ENCODE peak calls at places on chromosomes 3 and 15, in eight cellular contexts. D is tibial artery, G is left ventricle myocardium inferior, T is PC-3, X is MM.1S, B is fibroblast of lung, M is cardiac muscle cell, Y is heart left ventricle. S is an unnamed sample. For H3K4me1 and H3K36me3, the result is how much of the 10 kb centered on the place peaks cover.

GRCh38 chr3:76582632-76583378 is 457.1 kb upstream of the ROBO2 start:
- DNase-seq in D (no peak), G (no peak), T (peak), X (no peak), B (no peak), M (no peak), Y (no peak), S (no peak)

GRCh38 chr3:40477671-40478070 is 749 bp downstream of the ZNF619 start:
- DNase-seq in D (no peak), G (no peak), T (peak), X (no peak), B (no peak), M (no peak), Y (no peak), S (no peak)

GRCh38 chr3:108453541-108454057 is 56.8 kb downstream of the MYH15 start:
- DNase-seq in D (no peak), G (no peak), T (peak), X (no peak), B (peak), M (no peak), Y (no peak), S (no peak)

GRCh38 chr3:182484682-182485081 is 308.6 kb upstream of the ATP11B start:
- DNase-seq in D (no peak), G (no peak), T (no peak), X (peak), B (no peak), M (no peak), Y (no peak), S (peak)

GRCh38 chr15:57527382-57528091 is 64.2 kb upstream of the MYZAP start:
- DNase-seq in D (no peak), G (no peak), T (peak), X (peak), B (peak), M (peak), Y (no peak), S (peak)

GRCh38 chr3:54649551-54649950 is 278.3 kb downstream of the LRTM1 start:
- DNase-seq in D (no peak), G (no peak), T (no peak), X (no peak), B (no peak), M (no peak), Y (no peak), S (no peak)

GRCh38 chr15:92853222-92853621 is 46.9 kb upstream of the CHD2 start:
- DNase-seq in D (no peak), G (no peak), T (no peak), X (no peak), B (no peak), M (no peak), Y (no peak), S (no peak)

GRCh38 chr3:44000586-44000985 is 241.1 kb upstream of the TOPAZ1 start:
- DNase-seq in D (no peak), G (no peak), T (peak), X (no peak), B (peak), M (no peak), Y (no peak), S (no peak)

GRCh38 chr15:51947124-51947523 is 24.5 kb downstream of the LEO1 start:
- DNase-seq in D (no peak), G (no peak), T (no peak), X (no peak), B (peak), M (no peak), Y (no peak), S (no peak)

GRCh38 chr15:74867562-74868458 is 5.4 kb downstream of the SCAMP2 start:
- DNase-seq in D (no peak), G (no peak), T (no peak), X (no peak), B (no peak), M (no peak), Y (no peak), S (no peak)

GRCh38 chr15:70754862-70755261 is 8.5 kb downstream of the UACA start:
- DNase-seq in D (no peak), G (no peak), T (no peak), X (no peak), B (no peak), M (no peak), Y (no peak), S (no peak)

GRCh38 chr15:67138946-67139855 is 73.8 kb downstream of the SMAD3 start:
- DNase-seq in D (peak), G (no peak), T (no peak), X (no peak), B (no peak), M (peak), Y (no peak), S (no peak)

GRCh38 chr3:56889131-56889530 is 87.4 kb upstream of the ARHGEF3 start:
- DNase-seq in D (no peak), G (no peak), T (no peak), X (no peak), B (no peak), M (no peak), Y (no peak), S (no peak)

GRCh38 chr15:82313446-82313845 is 35.8 kb downstream of the GOLGA6L10 start:
- DNase-seq in D (peak), G (no peak), T (no peak), X (no peak), B (no peak), M (no peak), Y (peak), S (no peak)

GRCh38 chr3:50624634-50625033 is 7.7 kb downstream of the MAPKAPK3 start:
- DNase-seq in D (no peak), G (no peak), T (peak), X (no peak), B (peak), M (no peak), Y (no peak), S (no peak)

GRCh38 chr15:60061758-60062157 is 57.6 kb downstream of the FOXB1 start:
- DNase-seq in D (no peak), G (no peak), T (no peak), X (no peak), B (no peak), M (no peak), Y (no peak), S (no peak)

GRCh38 chr15:66625531-66625930 is 59.7 kb upstream of the LCTL start:
- DNase-seq in D (no peak), G (no peak), T (no peak), X (no peak), B (no peak), M (no peak), Y (no peak), S (no peak)

GRCh38 chr15:65790692-65791334 is 1.3 kb downstream of the DENND4A start:
- DNase-seq in D (no peak), G (no peak), T (peak), X (peak), B (no peak), M (peak), Y (no peak), S (no peak)

GRCh38 chr3:111846717-111847116 is 12.3 kb upstream of the PHLDB2 start:
- DNase-seq in D (no peak), G (no peak), T (peak), X (no peak), B (peak), M (peak), Y (no peak), S (no peak)

GRCh38 chr15:29952245-29952644 is 130.0 kb upstream of the TJP1 start:
- DNase-seq in D (no peak), G (no peak), T (no peak), X (no peak), B (no peak), M (no peak), Y (no peak), S (no peak)

GRCh38 chr3:58148049-58148448 is 62.7 kb downstream of the DNASE1L3 start:
- DNase-seq in D (no peak), G (no peak), T (no peak), X (no peak), B (no peak), M (no peak), Y (no peak), S (no peak)

GRCh38 chr3:195559723-195560409 is 16.7 kb upstream of the PPP1R2 start:
- DNase-seq in D (no peak), G (no peak), T (peak), X (no peak), B (no peak), M (no peak), Y (no peak), S (no peak)

GRCh38 chr15:68781766-68782588 is 38.7 kb downstream of the ANP32A start:
- DNase-seq in D (peak), G (peak), T (no peak), X (no peak), B (no peak), M (no peak), Y (peak), S (no peak)

GRCh38 chr15:78353093-78353492 is 12.9 kb downstream of the CRABP1 start:
- DNase-seq in D (peak), G (no peak), T (peak), X (peak), B (no peak), M (no peak), Y (no peak), S (peak)

GRCh38 chr3:73431136-73431933 is 193.4 kb downstream of the PDZRN3 start:
- DNase-seq in D (no peak), G (no peak), T (no peak), X (no peak), B (no peak), M (no peak), Y (no peak), S (no peak)

GRCh38 chr15:27645672-27646071 is 453.4 kb downstream of the OCA2 start:
- DNase-seq in D (no peak), G (no peak), T (no peak), X (no peak), B (no peak), M (no peak), Y (no peak), S (no peak)

GRCh38 chr3:13937131-13937530 is 57.3 kb upstream of the WNT7A start:
- DNase-seq in D (no peak), G (no peak), T (no peak), X (no peak), B (no peak), M (no peak), Y (no peak), S (no peak)

GRCh38 chr15:73560501-73561117 is 72.6 kb downstream of the NPTN start:
- DNase-seq in D (no peak), G (no peak), T (peak), X (peak), B (peak), M (peak), Y (no peak), S (peak)

GRCh38 chr3:62007036-62007435 is 366.3 kb downstream of the FEZF2 start:
- DNase-seq in D (no peak), G (no peak), T (no peak), X (no peak), B (peak), M (peak), Y (no peak), S (no peak)

GRCh38 chr3:36380171-36381031 is at the start of gene STAC:
- DNase-seq in D (peak), G (peak), T (peak), X (peak), B (peak), M (peak), Y (no peak), S (no peak)

GRCh38 chr3:30751610-30752299 is 142.7 kb downstream of the GADL1 start:
- DNase-seq in D (no peak), G (peak), T (peak), X (peak), B (peak), M (peak), Y (peak), S (peak)

GRCh38 chr15:65535192-65535591 is 4.9 kb downstream of the HACD3 start:
- DNase-seq in D (no peak), G (no peak), T (no peak), X (no peak), B (peak), M (no peak), Y (no peak), S (no peak)

GRCh38 chr15:31197497-31198414 is 96.2 kb upstream of the TRPM1 start:
- DNase-seq in D (no peak), G (peak), T (peak), X (peak), B (peak), M (peak), Y (no peak), S (peak)

GRCh38 chr3:35215525-35216500 is 423.5 kb upstream of the ARPP21 start:
- DNase-seq in D (no peak), G (no peak), T (no peak), X (no peak), B (no peak), M (no peak), Y (no peak), S (no peak)

GRCh38 chr3:38610436-38610835 is 39.1 kb downstream of the SCN5A start:
- DNase-seq in D (peak), G (no peak), T (no peak), X (no peak), B (no peak), M (no peak), Y (no peak), S (no peak)

GRCh38 chr3:65936908-65937638 is 101.6 kb downstream of the MAGI1 start:
- DNase-seq in D (no peak), G (no peak), T (no peak), X (no peak), B (no peak), M (no peak), Y (peak), S (no peak)

GRCh38 chr3:43632269-43632733 is 10.5 kb upstream of the ANO10 start:
- DNase-seq in D (no peak), G (no peak), T (peak), X (no peak), B (peak), M (peak), Y (no peak), S (peak)

GRCh38 chr3:193826126-193826795 is 233.3 kb downstream of the OPA1 start:
- DNase-seq in D (no peak), G (no peak), T (peak), X (no peak), B (peak), M (peak), Y (no peak), S (peak)

GRCh38 chr15:95603802-95604201 is 726.7 kb upstream of the NR2F2 start:
- DNase-seq in D (no peak), G (no peak), T (no peak), X (no peak), B (no peak), M (peak), Y (no peak), S (no peak)

GRCh38 chr15:95601525-95601924 is 729.0 kb upstream of the NR2F2 start:
- DNase-seq in D (no peak), G (no peak), T (no peak), X (no peak), B (no peak), M (no peak), Y (no peak), S (no peak)

GRCh38 chr15:95598456-95598855 is 732.0 kb upstream of the NR2F2 start:
- DNase-seq in D (no peak), G (no peak), T (no peak), X (no peak), B (no peak), M (no peak), Y (no peak), S (no peak)

GRCh38 chr15:95600367-95600766 is 730.1 kb upstream of the NR2F2 start:
- DNase-seq in D (no peak), G (no peak), T (no peak), X (no peak), B (no peak), M (no peak), Y (no peak), S (no peak)

DNA sequence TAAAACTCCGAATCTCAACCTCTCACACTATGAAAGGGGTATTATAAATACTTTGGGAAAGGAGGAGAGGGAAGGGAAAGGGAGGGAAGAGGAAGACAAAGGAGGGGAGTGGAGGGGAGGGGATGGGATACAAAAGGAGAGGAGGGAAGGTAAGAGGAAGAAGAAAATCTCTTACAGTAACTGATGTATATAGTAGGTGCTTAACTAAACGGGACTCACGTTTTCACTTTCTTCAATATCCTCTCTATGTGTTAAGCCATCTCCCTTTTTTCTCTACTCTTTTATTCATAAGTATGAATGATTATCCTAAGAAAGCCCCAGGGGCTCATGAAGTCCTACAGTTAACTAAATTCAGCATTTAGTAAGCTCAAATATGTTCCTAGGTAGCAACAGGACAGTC is 729.6 kb upstream of the NR2F2 start:
- DNase-seq in D (no peak), G (no peak), T (no peak), X (no peak), B (no peak), M (no peak), Y (no peak), S (no peak)
- H3K4me1 ChIP-seq in D (under half), G (under half), T (under half), X (under half), B (under half), M (under half), Y (under half), S (under half)

GRCh38 chr3:123686254-123686653 is 101.4 kb upstream of the HACD2 start:
- DNase-seq in D (peak), G (no peak), T (no peak), X (no peak), B (no peak), M (peak), Y (no peak), S (no peak)
- H3K36me3 ChIP-seq in D (half or more), G (under half), T (under half), X (under half), B (under half), M (under half), Y (under half), S (under half)

DNA sequence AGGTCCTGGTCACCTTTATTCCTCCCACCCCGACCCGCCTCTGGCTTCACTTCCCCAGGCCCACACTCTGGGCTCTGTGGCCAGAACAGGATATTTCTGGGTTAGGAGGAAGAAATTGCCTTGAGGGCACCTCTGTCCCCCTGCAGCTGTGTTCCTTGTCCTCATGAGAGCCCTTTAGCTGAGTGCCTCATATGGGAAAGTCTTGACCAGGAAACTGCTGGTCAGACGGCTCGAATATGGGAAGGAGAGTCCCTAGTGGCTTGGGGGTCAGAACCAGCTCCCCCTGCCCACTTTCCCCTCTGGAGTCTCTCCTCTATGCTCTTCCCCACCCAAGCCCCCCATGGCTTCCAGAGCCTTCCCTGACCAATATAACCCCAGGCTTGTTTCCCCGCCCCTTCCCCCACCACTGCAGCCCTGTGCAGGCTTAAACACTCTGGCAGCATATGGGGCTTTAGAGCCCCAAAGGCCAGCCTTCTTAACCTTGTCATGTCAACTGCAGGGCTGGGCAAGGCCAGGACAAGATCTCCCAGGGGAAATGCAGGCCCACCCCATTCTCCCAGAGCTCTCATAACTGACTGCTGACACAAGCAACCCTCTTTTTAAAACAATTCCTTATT is 36.4 kb downstream of the SEC22C start:
- DNase-seq in D (no peak), G (no peak), T (no peak), X (no peak), B (no peak), M (no peak), Y (no peak), S (no peak)
- H3K27ac ChIP-seq in D (peak), G (peak), T (no peak), X (no peak), B (no peak), M (peak), Y (no peak), S (no peak)

GRCh38 chr3:188236241-188236640 is 82.3 kb downstream of the LPP start:
- DNase-seq in D (no peak), G (no peak), T (peak), X (no peak), B (no peak), M (no peak), Y (no peak), S (no peak)
- H3K4me1 ChIP-seq in D (half or more), G (half or more), T (under half), X (under half), B (under half), M (under half), Y (under half), S (under half)

S was measured in SJCRH30.